ENCODE peak calls at places on chromosomes 16 and 17, in nine cellular contexts. One of them, this sample, is unnamed.

GRCh38 chr17:61149862-61150362 is 249.7 kb upstream of the TBX2 start:
- DNase-seq in left ventricle myocardium inferior: no peak
- DNase-seq in OCI-LY7: no peak
- DNase-seq in A549: no peak
- DNase-seq in ascending aorta: no peak
- DNase-seq in K562: no peak
- DNase-seq in fibroblast of lung: no peak
- DNase-seq in psoas muscle: no peak
- DNase-seq in breast epithelium: no peak
- DNase-seq in this sample: no peak

GRCh38 chr16:86142801-86143236 is 243.9 kb downstream of the IRF8 start:
- DNase-seq in left ventricle myocardium inferior: no peak
- DNase-seq in OCI-LY7: no peak
- DNase-seq in A549: no peak
- DNase-seq in ascending aorta: no peak
- DNase-seq in K562: no peak
- DNase-seq in fibroblast of lung: no peak
- DNase-seq in psoas muscle: no peak
- DNase-seq in breast epithelium: no peak
- DNase-seq in this sample: no peak

GRCh38 chr17:226108-226772 is 44.8 kb upstream of the DOC2B start:
- DNase-seq in left ventricle myocardium inferior: peak; percentile 5
- DNase-seq in OCI-LY7: no peak
- DNase-seq in A549: no peak
- DNase-seq in ascending aorta: no peak
- DNase-seq in K562: no peak
- DNase-seq in fibroblast of lung: no peak
- DNase-seq in psoas muscle: no peak
- DNase-seq in breast epithelium: no peak
- DNase-seq in this sample: peak; percentile 35

GRCh38 chr17:56798916-56799315 is 34.8 kb downstream of the C17orf67 start:
- DNase-seq in left ventricle myocardium inferior: no peak
- DNase-seq in OCI-LY7: no peak
- DNase-seq in A549: no peak
- DNase-seq in ascending aorta: no peak
- DNase-seq in K562: no peak
- DNase-seq in fibroblast of lung: no peak
- DNase-seq in psoas muscle: no peak
- DNase-seq in breast epithelium: no peak
- DNase-seq in this sample: no peak

GRCh38 chr16:29645699-29646187 is 17.3 kb upstream of the SPN start:
- DNase-seq in left ventricle myocardium inferior: no peak
- DNase-seq in OCI-LY7: peak; percentile 78
- DNase-seq in A549: no peak
- DNase-seq in ascending aorta: no peak
- DNase-seq in K562: peak; percentile 87
- DNase-seq in fibroblast of lung: peak; percentile 33
- DNase-seq in psoas muscle: no peak
- DNase-seq in breast epithelium: no peak
- DNase-seq in this sample: no peak

GRCh38 chr16:65904361-65904760 is 462.1 kb upstream of the CDH5 start:
- DNase-seq in left ventricle myocardium inferior: no peak
- DNase-seq in OCI-LY7: no peak
- DNase-seq in A549: no peak
- DNase-seq in ascending aorta: no peak
- DNase-seq in K562: no peak
- DNase-seq in fibroblast of lung: no peak
- DNase-seq in psoas muscle: no peak
- DNase-seq in breast epithelium: no peak
- DNase-seq in this sample: no peak

GRCh38 chr16:28317040-28317880 is 24.9 kb downstream of the SBK1 start:
- DNase-seq in left ventricle myocardium inferior: peak; percentile 41
- DNase-seq in OCI-LY7: peak; percentile 73
- DNase-seq in A549: peak; percentile 57
- DNase-seq in ascending aorta: no peak
- DNase-seq in K562: peak; percentile 81
- DNase-seq in fibroblast of lung: peak; percentile 37
- DNase-seq in psoas muscle: peak; percentile 68
- DNase-seq in breast epithelium: no peak
- DNase-seq in this sample: no peak

GRCh38 chr17:82120148-82120547 is 22.1 kb upstream of the FASN start:
- DNase-seq in left ventricle myocardium inferior: no peak
- DNase-seq in OCI-LY7: no peak
- DNase-seq in A549: no peak
- DNase-seq in ascending aorta: no peak
- DNase-seq in K562: no peak
- DNase-seq in fibroblast of lung: peak; percentile 52
- DNase-seq in psoas muscle: no peak
- DNase-seq in breast epithelium: no peak
- DNase-seq in this sample: no peak

GRCh38 chr17:3865166-3865565 is 19.1 kb upstream of the NCBP3 start:
- DNase-seq in left ventricle myocardium inferior: no peak
- DNase-seq in OCI-LY7: no peak
- DNase-seq in A549: no peak
- DNase-seq in ascending aorta: peak; percentile 47
- DNase-seq in K562: no peak
- DNase-seq in fibroblast of lung: no peak
- DNase-seq in psoas muscle: peak; percentile 46
- DNase-seq in breast epithelium: no peak
- DNase-seq in this sample: no peak

GRCh38 chr17:6787081-6787693 is 11.2 kb downstream of the FBXO39 start:
- DNase-seq in left ventricle myocardium inferior: no peak
- DNase-seq in OCI-LY7: no peak
- DNase-seq in A549: no peak
- DNase-seq in ascending aorta: no peak
- DNase-seq in K562: no peak
- DNase-seq in fibroblast of lung: no peak
- DNase-seq in psoas muscle: no peak
- DNase-seq in breast epithelium: no peak
- DNase-seq in this sample: no peak

GRCh38 chr17:7001562-7001961 is 5.7 kb downstream of the ALOX12 start:
- DNase-seq in left ventricle myocardium inferior: no peak
- DNase-seq in OCI-LY7: no peak
- DNase-seq in A549: no peak
- DNase-seq in ascending aorta: no peak
- DNase-seq in K562: no peak
- DNase-seq in fibroblast of lung: no peak
- DNase-seq in psoas muscle: no peak
- DNase-seq in breast epithelium: no peak
- DNase-seq in this sample: no peak

GRCh38 chr17:74785096-74785980 is 9.2 kb upstream of the NAT9 start:
- DNase-seq in left ventricle myocardium inferior: no peak
- DNase-seq in OCI-LY7: no peak
- DNase-seq in A549: no peak
- DNase-seq in ascending aorta: no peak
- DNase-seq in K562: no peak
- DNase-seq in fibroblast of lung: no peak
- DNase-seq in psoas muscle: no peak
- DNase-seq in breast epithelium: no peak
- DNase-seq in this sample: no peak

GRCh38 chr16:90001761-90002503 is 17.3 kb downstream of the DBNDD1 start:
- DNase-seq in left ventricle myocardium inferior: no peak
- DNase-seq in OCI-LY7: no peak
- DNase-seq in A549: no peak
- DNase-seq in ascending aorta: no peak
- DNase-seq in K562: no peak
- DNase-seq in fibroblast of lung: no peak
- DNase-seq in psoas muscle: no peak
- DNase-seq in breast epithelium: no peak
- DNase-seq in this sample: peak; percentile 53

DNA sequence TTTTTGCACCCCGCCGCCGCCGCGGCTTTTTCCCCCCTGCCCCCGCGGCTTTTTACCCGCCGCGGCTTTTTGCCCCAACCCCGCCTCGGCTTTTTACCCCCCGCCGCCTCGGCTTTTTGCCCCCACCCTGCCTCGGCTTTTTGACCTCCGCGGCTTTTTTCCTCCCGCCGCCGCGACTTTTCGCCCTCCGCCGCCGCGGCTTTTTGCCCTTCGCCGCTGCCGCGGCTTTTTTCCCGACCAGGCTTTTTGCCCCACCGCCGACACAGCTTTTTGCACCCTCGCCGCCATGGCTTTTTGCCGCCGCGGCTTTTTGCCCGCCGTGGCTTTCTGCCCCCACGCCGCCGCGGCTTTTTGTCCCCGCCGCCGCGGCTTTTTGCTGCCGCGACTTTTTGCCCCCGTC is 137.0 kb upstream of the TP53TG3D start:
- DNase-seq in left ventricle myocardium inferior: peak; percentile 7
- DNase-seq in OCI-LY7: no peak
- DNase-seq in A549: no peak
- DNase-seq in ascending aorta: no peak
- DNase-seq in K562: peak; percentile 0
- DNase-seq in fibroblast of lung: no peak
- DNase-seq in psoas muscle: peak; percentile 9
- DNase-seq in breast epithelium: no peak
- DNase-seq in this sample: no peak
- H3K4me3 ChIP-seq in left ventricle myocardium inferior: peak overlapping the region; percentile 68
- H3K4me3 ChIP-seq in OCI-LY7: no peak overlapping the region
- H3K4me3 ChIP-seq in A549: peak overlapping the region; percentile 64
- H3K4me3 ChIP-seq in ascending aorta: peak overlapping the region; percentile 33
- H3K4me3 ChIP-seq in K562: peak overlapping the region; percentile 37
- H3K4me3 ChIP-seq in fibroblast of lung: no peak overlapping the region
- H3K4me3 ChIP-seq in psoas muscle: peak overlapping the region; percentile 62
- H3K4me3 ChIP-seq in breast epithelium: peak overlapping the region; percentile 52
- H3K4me3 ChIP-seq in this sample: peak overlapping the region; percentile 37

GRCh38 chr17:13583996-13584700 is 17.6 kb downstream of the HS3ST3A1 start:
- DNase-seq in left ventricle myocardium inferior: no peak
- DNase-seq in OCI-LY7: no peak
- DNase-seq in A549: no peak
- DNase-seq in ascending aorta: no peak
- DNase-seq in K562: no peak
- DNase-seq in fibroblast of lung: no peak
- DNase-seq in psoas muscle: no peak
- DNase-seq in breast epithelium: no peak
- DNase-seq in this sample: no peak
- H3K27ac ChIP-seq in left ventricle myocardium inferior: no peak overlapping the region
- H3K27ac ChIP-seq in OCI-LY7: no peak overlapping the region
- H3K27ac ChIP-seq in A549: no peak overlapping the region
- H3K27ac ChIP-seq in ascending aorta: no peak overlapping the region
- H3K27ac ChIP-seq in K562: no peak overlapping the region
- H3K27ac ChIP-seq in fibroblast of lung: peak overlapping the region; percentile 13
- H3K27ac ChIP-seq in psoas muscle: no peak overlapping the region
- H3K27ac ChIP-seq in breast epithelium: no peak overlapping the region
- H3K27ac ChIP-seq in this sample: no peak overlapping the region

GRCh38 chr16:4350365-4350786 is 745 bp downstream of the PAM16 start:
- DNase-seq in left ventricle myocardium inferior: no peak
- DNase-seq in OCI-LY7: no peak
- DNase-seq in A549: no peak
- DNase-seq in ascending aorta: no peak
- DNase-seq in K562: no peak
- DNase-seq in fibroblast of lung: no peak
- DNase-seq in psoas muscle: no peak
- DNase-seq in breast epithelium: no peak
- DNase-seq in this sample: no peak

GRCh38 chr16:4353675-4354074 is 2.6 kb upstream of the PAM16 start:
- DNase-seq in left ventricle myocardium inferior: no peak
- DNase-seq in OCI-LY7: no peak
- DNase-seq in A549: no peak
- DNase-seq in ascending aorta: no peak
- DNase-seq in K562: no peak
- DNase-seq in fibroblast of lung: no peak
- DNase-seq in psoas muscle: no peak
- DNase-seq in breast epithelium: no peak
- DNase-seq in this sample: no peak

GRCh38 chr16:4350787-4351659 is at the start of gene PAM16:
- DNase-seq in left ventricle myocardium inferior: peak; percentile 98
- DNase-seq in OCI-LY7: peak; percentile 97
- DNase-seq in A549: peak; percentile 85
- DNase-seq in ascending aorta: peak; percentile 79
- DNase-seq in K562: peak; percentile 94
- DNase-seq in fibroblast of lung: peak; percentile 93
- DNase-seq in psoas muscle: peak; percentile 98
- DNase-seq in breast epithelium: peak; percentile 90
- DNase-seq in this sample: peak; percentile 94

GRCh38 chr16:4352843-4353242 is 1.7 kb upstream of the PAM16 start:
- DNase-seq in left ventricle myocardium inferior: no peak
- DNase-seq in OCI-LY7: no peak
- DNase-seq in A549: no peak
- DNase-seq in ascending aorta: no peak
- DNase-seq in K562: no peak
- DNase-seq in fibroblast of lung: no peak
- DNase-seq in psoas muscle: no peak
- DNase-seq in breast epithelium: no peak
- DNase-seq in this sample: no peak

DNA sequence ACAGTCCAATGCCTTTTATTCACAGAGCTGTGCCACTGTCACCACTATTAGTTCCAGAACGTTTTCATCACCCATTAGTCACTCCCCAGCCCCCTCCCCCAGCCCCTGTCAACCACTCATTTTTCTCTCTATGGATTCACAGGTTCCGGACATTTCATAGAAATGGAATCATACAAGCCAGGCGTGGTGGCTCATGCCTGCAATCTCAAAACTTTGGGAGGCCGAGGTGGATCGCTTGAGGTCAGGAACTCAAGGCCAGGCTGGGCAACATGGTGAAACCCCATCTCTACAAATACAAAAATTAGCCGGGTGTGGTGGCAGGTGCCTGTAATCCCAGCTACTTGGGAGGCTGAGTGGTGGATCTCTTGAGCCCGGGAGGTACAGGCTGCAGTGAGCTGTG is 759 bp upstream of the PAM16 start:
- DNase-seq in left ventricle myocardium inferior: no peak
- DNase-seq in OCI-LY7: no peak
- DNase-seq in A549: no peak
- DNase-seq in ascending aorta: no peak
- DNase-seq in K562: no peak
- DNase-seq in fibroblast of lung: no peak
- DNase-seq in psoas muscle: no peak
- DNase-seq in breast epithelium: no peak
- DNase-seq in this sample: no peak
- H3K4me3 ChIP-seq in left ventricle myocardium inferior: peak overlapping the region; percentile 86
- H3K4me3 ChIP-seq in OCI-LY7: peak overlapping the region; percentile 99
- H3K4me3 ChIP-seq in A549: no peak overlapping the region
- H3K4me3 ChIP-seq in ascending aorta: no peak overlapping the region
- H3K4me3 ChIP-seq in K562: no peak overlapping the region
- H3K4me3 ChIP-seq in fibroblast of lung: no peak overlapping the region
- H3K4me3 ChIP-seq in psoas muscle: no peak overlapping the region
- H3K4me3 ChIP-seq in breast epithelium: no peak overlapping the region
- H3K4me3 ChIP-seq in this sample: no peak overlapping the region

DNA sequence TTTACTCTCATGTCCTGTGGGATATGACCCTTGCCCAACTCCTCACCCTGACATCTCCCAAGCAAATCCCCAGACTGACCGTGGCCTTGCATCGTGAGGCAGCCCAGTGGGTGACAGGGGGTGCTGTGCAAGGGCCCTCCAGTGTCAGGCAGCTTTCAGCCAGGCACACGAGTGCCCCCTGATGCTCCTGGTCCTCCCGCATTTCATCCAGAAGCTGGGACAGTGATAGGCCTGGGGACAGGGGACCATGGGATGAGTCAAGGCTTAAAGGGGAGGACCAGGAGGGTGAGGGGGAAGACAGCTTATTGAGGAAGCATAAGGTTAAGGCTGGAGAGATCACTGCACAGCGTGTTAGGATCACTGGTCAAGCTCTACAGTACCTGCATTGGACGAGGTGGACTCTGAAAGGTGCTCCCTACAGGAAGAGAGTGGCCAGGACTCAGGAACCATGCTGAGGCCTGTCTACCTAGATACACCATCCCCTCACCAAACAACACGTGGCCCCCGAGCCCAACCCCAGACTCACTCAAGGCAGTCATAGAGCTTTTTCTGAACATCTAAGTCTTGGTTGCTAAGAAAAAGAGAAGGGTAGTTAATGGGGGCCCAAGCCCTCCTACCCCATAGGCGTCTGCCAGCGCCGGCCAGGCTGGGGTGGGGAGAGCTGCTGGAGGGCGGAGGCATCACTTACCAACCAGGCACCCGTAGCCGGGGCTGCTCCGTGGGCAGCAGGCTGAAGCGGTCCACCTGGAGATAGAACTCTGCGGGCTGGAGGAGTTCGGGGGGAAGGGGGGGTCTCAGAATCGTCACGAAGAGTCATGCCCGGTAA is 998 bp downstream of the ACD start:
- DNase-seq in left ventricle myocardium inferior: no peak
- DNase-seq in OCI-LY7: no peak
- DNase-seq in A549: no peak
- DNase-seq in ascending aorta: no peak
- DNase-seq in K562: no peak
- DNase-seq in fibroblast of lung: no peak
- DNase-seq in psoas muscle: no peak
- DNase-seq in breast epithelium: no peak
- DNase-seq in this sample: no peak
- H3K27ac ChIP-seq in left ventricle myocardium inferior: no peak overlapping the region
- H3K27ac ChIP-seq in OCI-LY7: peak overlapping the region; percentile 81
- H3K27ac ChIP-seq in A549: peak overlapping the region; percentile 90
- H3K27ac ChIP-seq in ascending aorta: no peak overlapping the region
- H3K27ac ChIP-seq in K562: no peak overlapping the region
- H3K27ac ChIP-seq in fibroblast of lung: peak overlapping the region; percentile 100
- H3K27ac ChIP-seq in psoas muscle: no peak overlapping the region
- H3K27ac ChIP-seq in breast epithelium: peak overlapping the region; percentile 96
- H3K27ac ChIP-seq in this sample: peak overlapping the region; percentile 99